ENCODE peak calls at places on chromosomes 11 and 22, in five cellular contexts. One of them, this sample, is unnamed.
A peak's percentile ranks its signal among the peaks of the same experiment; 100 is the strongest.

GRCh38 chr11:44559207-44559943 is 6.1 kb upstream of the CD82 start:
- DNase-seq in left ventricle myocardium inferior: no peak
- DNase-seq in CD4-positive, CD25-positive, alpha-beta regulatory T cell: no peak
- DNase-seq in thoracic aorta: no peak
- DNase-seq in CD8-positive, alpha-beta T cell: no peak
- DNase-seq in this sample: no peak

GRCh38 chr11:131136476-131136875 is 220.2 kb upstream of the SNX19 start:
- DNase-seq in left ventricle myocardium inferior: no peak
- DNase-seq in CD4-positive, CD25-positive, alpha-beta regulatory T cell: no peak
- DNase-seq in thoracic aorta: no peak
- DNase-seq in CD8-positive, alpha-beta T cell: no peak
- DNase-seq in this sample: no peak

GRCh38 chr11:105071060-105071732 is 26.1 kb upstream of the CARD16 start:
- DNase-seq in left ventricle myocardium inferior: no peak
- DNase-seq in CD4-positive, CD25-positive, alpha-beta regulatory T cell: peak; percentile 70
- DNase-seq in thoracic aorta: no peak
- DNase-seq in CD8-positive, alpha-beta T cell: no peak
- DNase-seq in this sample: no peak

GRCh38 chr11:12242071-12242672 is 131.8 kb downstream of the MICAL2 start:
- DNase-seq in left ventricle myocardium inferior: no peak
- DNase-seq in CD4-positive, CD25-positive, alpha-beta regulatory T cell: peak; percentile 4
- DNase-seq in thoracic aorta: no peak
- DNase-seq in CD8-positive, alpha-beta T cell: peak; percentile 5
- DNase-seq in this sample: no peak

GRCh38 chr22:48705159-48705916 is 1122.3 kb downstream of the BRD1 start:
- DNase-seq in left ventricle myocardium inferior: peak; percentile 7
- DNase-seq in CD4-positive, CD25-positive, alpha-beta regulatory T cell: no peak
- DNase-seq in thoracic aorta: no peak
- DNase-seq in CD8-positive, alpha-beta T cell: no peak
- DNase-seq in this sample: no peak

GRCh38 chr22:44155115-44155514 is 25.6 kb upstream of the PARVG start:
- DNase-seq in left ventricle myocardium inferior: no peak
- DNase-seq in CD4-positive, CD25-positive, alpha-beta regulatory T cell: no peak
- DNase-seq in thoracic aorta: no peak
- DNase-seq in CD8-positive, alpha-beta T cell: no peak
- DNase-seq in this sample: no peak

GRCh38 chr11:65903068-65903481 is 2.9 kb upstream of the FOSL1 start:
- DNase-seq in left ventricle myocardium inferior: no peak
- DNase-seq in CD4-positive, CD25-positive, alpha-beta regulatory T cell: no peak
- DNase-seq in thoracic aorta: no peak
- DNase-seq in CD8-positive, alpha-beta T cell: no peak
- DNase-seq in this sample: no peak

GRCh38 chr11:85884581-85885021 is 29.4 kb downstream of the CCDC83 start:
- DNase-seq in left ventricle myocardium inferior: no peak
- DNase-seq in CD4-positive, CD25-positive, alpha-beta regulatory T cell: no peak
- DNase-seq in thoracic aorta: no peak
- DNase-seq in CD8-positive, alpha-beta T cell: no peak
- DNase-seq in this sample: no peak

GRCh38 chr22:26529345-26529744 is 17.1 kb upstream of the TFIP11 start:
- DNase-seq in left ventricle myocardium inferior: no peak
- DNase-seq in CD4-positive, CD25-positive, alpha-beta regulatory T cell: no peak
- DNase-seq in thoracic aorta: no peak
- DNase-seq in CD8-positive, alpha-beta T cell: no peak
- DNase-seq in this sample: no peak

GRCh38 chr11:31664129-31664528 is 147.0 kb downstream of the PAX6 start:
- DNase-seq in left ventricle myocardium inferior: no peak
- DNase-seq in CD4-positive, CD25-positive, alpha-beta regulatory T cell: no peak
- DNase-seq in thoracic aorta: no peak
- DNase-seq in CD8-positive, alpha-beta T cell: no peak
- DNase-seq in this sample: peak; percentile 88

GRCh38 chr22:17773606-17774205 is 563 bp downstream of the BID start:
- DNase-seq in left ventricle myocardium inferior: peak; percentile 38
- DNase-seq in CD4-positive, CD25-positive, alpha-beta regulatory T cell: peak; percentile 40
- DNase-seq in thoracic aorta: no peak
- DNase-seq in CD8-positive, alpha-beta T cell: peak; percentile 50
- DNase-seq in this sample: peak; percentile 84

DNA sequence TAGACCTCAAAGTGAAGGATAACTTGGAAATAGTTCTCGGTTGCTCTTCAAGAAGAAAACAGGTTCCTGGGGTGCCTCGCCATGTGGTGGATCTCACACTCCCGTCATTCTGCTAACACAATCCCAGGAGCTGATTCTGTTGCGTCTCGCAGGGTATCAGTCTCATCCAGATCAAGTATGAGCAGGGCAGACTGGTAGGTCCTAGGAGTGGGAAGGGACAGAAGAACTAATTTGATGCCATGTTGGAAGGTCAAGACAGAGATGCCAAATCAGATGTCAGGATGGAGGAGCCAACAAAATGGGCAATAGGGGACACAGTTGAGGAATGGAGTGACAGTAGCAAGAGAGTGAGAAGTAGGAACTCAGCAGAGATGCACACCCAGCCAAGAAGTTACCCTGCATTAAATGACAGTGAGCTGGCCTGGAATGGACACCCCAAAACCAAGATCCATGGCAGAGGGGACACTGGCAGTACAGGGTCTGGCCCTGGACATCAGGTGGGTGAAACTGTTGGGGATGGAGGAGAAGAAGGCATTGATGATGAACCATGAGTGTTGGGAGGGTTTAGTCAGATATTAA is 76.2 kb downstream of the BDNF start:
- DNase-seq in left ventricle myocardium inferior: no peak
- DNase-seq in CD4-positive, CD25-positive, alpha-beta regulatory T cell: no peak
- DNase-seq in thoracic aorta: no peak
- DNase-seq in CD8-positive, alpha-beta T cell: no peak
- DNase-seq in this sample: no peak
- H3K4me1 ChIP-seq in left ventricle myocardium inferior: peaks cover 24% of the 10 kb centered on the region
- H3K4me1 ChIP-seq in CD4-positive, CD25-positive, alpha-beta regulatory T cell: no peaks in the 10 kb centered on the region
- H3K4me1 ChIP-seq in thoracic aorta: no peaks in the 10 kb centered on the region
- H3K4me1 ChIP-seq in CD8-positive, alpha-beta T cell: no peaks in the 10 kb centered on the region
- H3K4me1 ChIP-seq in this sample: no peaks in the 10 kb centered on the region

DNA sequence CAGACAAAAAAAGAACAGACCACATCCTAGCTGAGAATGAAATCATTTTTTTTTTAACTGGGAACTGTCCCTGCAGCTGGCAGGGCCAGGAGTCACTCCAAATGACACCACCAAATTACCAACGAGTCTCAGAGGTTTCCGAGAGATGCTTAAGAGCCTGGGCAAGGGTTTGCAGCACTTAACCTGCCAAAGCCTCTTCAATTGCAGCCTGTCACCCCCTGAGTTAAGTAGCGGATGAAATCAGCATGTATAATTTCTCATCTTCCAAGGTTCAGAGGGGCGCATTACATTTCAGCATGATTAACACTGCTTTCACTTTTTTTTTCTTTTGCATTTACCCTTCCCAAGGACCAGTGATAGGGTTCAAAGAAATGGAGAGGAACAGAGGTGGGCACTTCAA is 71.7 kb downstream of the TENM4 start:
- DNase-seq in left ventricle myocardium inferior: no peak
- DNase-seq in CD4-positive, CD25-positive, alpha-beta regulatory T cell: no peak
- DNase-seq in thoracic aorta: no peak
- DNase-seq in CD8-positive, alpha-beta T cell: no peak
- DNase-seq in this sample: no peak
- H3K4me1 ChIP-seq in left ventricle myocardium inferior: no peaks in the 10 kb centered on the region
- H3K4me1 ChIP-seq in CD4-positive, CD25-positive, alpha-beta regulatory T cell: no peaks in the 10 kb centered on the region
- H3K4me1 ChIP-seq in thoracic aorta: no peaks in the 10 kb centered on the region
- H3K4me1 ChIP-seq in CD8-positive, alpha-beta T cell: no peaks in the 10 kb centered on the region
- H3K4me1 ChIP-seq in this sample: no peaks in the 10 kb centered on the region

DNA sequence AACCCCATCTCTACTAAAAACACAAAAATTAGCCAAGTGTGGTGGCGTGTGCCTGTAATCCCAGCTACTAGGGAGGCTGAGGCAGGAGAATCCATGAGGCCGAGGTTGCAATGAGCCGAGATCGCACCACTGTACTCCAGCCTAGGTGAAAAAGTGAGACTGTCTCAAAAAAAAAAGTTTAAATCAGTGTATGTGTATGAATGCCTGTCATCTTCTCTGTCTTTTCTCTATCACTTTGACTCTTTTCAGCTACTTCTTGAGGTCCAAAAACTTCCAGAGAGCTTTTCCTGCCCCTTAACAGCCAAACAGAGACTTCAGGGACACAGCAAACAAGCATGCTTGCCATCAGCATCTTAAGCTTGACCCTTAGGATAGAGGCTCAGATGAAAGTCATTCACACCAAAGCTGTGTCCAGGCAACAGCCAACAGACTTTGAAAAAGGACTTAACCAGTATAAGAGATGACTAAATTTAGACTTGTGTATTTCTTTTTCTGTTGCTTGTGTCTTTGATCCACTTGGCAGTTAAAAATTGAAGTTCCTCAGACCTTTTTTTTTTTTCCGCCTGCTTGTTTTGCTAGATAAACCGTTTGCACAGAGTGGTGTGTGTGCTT is 152.0 kb downstream of the DBX1 start:
- DNase-seq in left ventricle myocardium inferior: no peak
- DNase-seq in CD4-positive, CD25-positive, alpha-beta regulatory T cell: no peak
- DNase-seq in thoracic aorta: no peak
- DNase-seq in CD8-positive, alpha-beta T cell: no peak
- DNase-seq in this sample: no peak
- H3K4me1 ChIP-seq in left ventricle myocardium inferior: peaks cover 43% of the 10 kb centered on the region
- H3K4me1 ChIP-seq in CD4-positive, CD25-positive, alpha-beta regulatory T cell: no peaks in the 10 kb centered on the region
- H3K4me1 ChIP-seq in thoracic aorta: peaks cover 40% of the 10 kb centered on the region
- H3K4me1 ChIP-seq in CD8-positive, alpha-beta T cell: no peaks in the 10 kb centered on the region
- H3K4me1 ChIP-seq in this sample: peaks cover 27% of the 10 kb centered on the region

DNA sequence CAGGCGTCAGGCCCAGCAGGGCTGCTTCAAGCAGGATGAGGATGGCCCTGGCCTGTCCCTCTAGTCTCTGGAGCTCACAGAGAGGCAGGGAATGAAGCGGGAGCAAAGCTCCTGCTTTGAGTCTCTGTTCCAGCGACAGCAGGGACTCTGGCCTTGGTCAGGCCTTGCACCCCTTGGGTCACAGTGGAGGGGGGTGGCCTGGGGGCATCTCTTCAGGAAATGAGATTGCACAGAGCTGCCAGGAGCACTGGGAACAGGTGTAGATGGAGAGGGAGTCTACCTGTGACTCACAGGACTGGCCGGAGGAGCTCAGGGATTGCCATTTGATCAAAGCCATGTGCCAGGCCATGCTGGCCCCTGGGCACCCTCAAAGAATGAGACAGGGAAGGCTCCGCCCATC is 1.6 kb downstream of the ANO1 start:
- DNase-seq in left ventricle myocardium inferior: no peak
- DNase-seq in CD4-positive, CD25-positive, alpha-beta regulatory T cell: no peak
- DNase-seq in thoracic aorta: no peak
- DNase-seq in CD8-positive, alpha-beta T cell: no peak
- DNase-seq in this sample: no peak
- H3K4me1 ChIP-seq in left ventricle myocardium inferior: peaks cover 23% of the 10 kb centered on the region
- H3K4me1 ChIP-seq in CD4-positive, CD25-positive, alpha-beta regulatory T cell: no peaks in the 10 kb centered on the region
- H3K4me1 ChIP-seq in thoracic aorta: peaks cover 69% of the 10 kb centered on the region
- H3K4me1 ChIP-seq in CD8-positive, alpha-beta T cell: no peaks in the 10 kb centered on the region
- H3K4me1 ChIP-seq in this sample: no peaks in the 10 kb centered on the region

GRCh38 chr22:37241351-37242142 is 2.5 kb downstream of the RAC2 start:
- DNase-seq in left ventricle myocardium inferior: no peak
- DNase-seq in CD4-positive, CD25-positive, alpha-beta regulatory T cell: peak; percentile 53
- DNase-seq in thoracic aorta: no peak
- DNase-seq in CD8-positive, alpha-beta T cell: no peak
- DNase-seq in this sample: no peak
- H3K4me1 ChIP-seq in left ventricle myocardium inferior: peaks cover 5% of the 10 kb centered on the region
- H3K4me1 ChIP-seq in CD4-positive, CD25-positive, alpha-beta regulatory T cell: peaks cover 89% of the 10 kb centered on the region
- H3K4me1 ChIP-seq in thoracic aorta: no peaks in the 10 kb centered on the region
- H3K4me1 ChIP-seq in CD8-positive, alpha-beta T cell: peaks cover 73% of the 10 kb centered on the region
- H3K4me1 ChIP-seq in this sample: no peaks in the 10 kb centered on the region

DNA sequence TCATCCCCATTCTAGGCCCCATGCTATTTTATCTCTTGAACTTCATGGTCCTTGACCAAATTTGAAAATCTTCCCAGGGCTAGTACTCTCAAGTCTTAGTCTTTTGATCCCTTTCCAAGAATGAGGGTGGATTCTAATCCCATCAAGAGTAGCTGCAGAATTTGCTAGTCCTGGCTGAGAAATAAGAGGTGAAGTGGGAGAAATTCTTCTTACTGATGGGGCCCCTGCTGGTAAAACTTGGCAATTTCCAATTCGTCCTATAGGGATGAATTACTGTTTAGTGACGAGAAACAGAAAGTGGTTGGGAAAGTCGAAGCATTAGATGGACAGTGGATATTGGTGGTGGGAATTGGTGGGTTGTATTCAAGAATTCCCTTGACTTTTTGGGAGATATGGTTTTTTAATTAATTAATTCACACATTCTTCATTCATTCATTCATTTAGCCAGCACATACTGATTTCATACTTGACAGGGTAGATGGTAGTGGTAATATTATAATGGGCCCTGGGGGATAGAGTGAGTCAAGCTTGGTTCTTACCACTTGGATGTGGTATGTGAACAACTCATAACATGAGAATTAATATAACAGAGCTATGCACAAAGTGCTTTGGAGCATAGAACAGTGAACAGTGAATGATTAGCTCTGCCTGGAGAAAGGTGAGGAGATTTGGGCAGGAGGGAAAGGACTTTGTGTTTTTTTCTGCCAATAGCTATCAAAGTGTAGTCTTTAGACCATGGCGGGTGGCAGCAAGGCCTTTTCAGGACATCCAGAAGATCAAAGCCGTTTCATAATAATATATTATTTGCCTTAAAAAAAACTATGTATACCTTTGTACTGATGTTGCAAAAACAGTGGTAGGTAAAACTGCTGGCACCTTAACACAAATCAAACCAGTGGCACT is 103.8 kb downstream of the STIM1 start:
- DNase-seq in left ventricle myocardium inferior: no peak
- DNase-seq in CD4-positive, CD25-positive, alpha-beta regulatory T cell: no peak
- DNase-seq in thoracic aorta: no peak
- DNase-seq in CD8-positive, alpha-beta T cell: no peak
- DNase-seq in this sample: no peak
- H3K4me1 ChIP-seq in left ventricle myocardium inferior: peaks cover 9% of the 10 kb centered on the region
- H3K4me1 ChIP-seq in CD4-positive, CD25-positive, alpha-beta regulatory T cell: peaks cover 23% of the 10 kb centered on the region
- H3K4me1 ChIP-seq in thoracic aorta: peaks cover 10% of the 10 kb centered on the region
- H3K4me1 ChIP-seq in CD8-positive, alpha-beta T cell: peaks cover 55% of the 10 kb centered on the region
- H3K4me1 ChIP-seq in this sample: no peaks in the 10 kb centered on the region